ENCODE peak calls at places on chromosomes 3 and 15, in six cellular contexts. N is stimulated activated CD8-positive, alpha-beta memory T cell treated with anti-CD3 and anti-CD28 coated beads, Interleukin-2, amount 100 ng/mL, for 48 hours; C is MCF 10A; G is stomach; W is activated T-cell treated with anti-CD3 and anti-CD28 coated beads, Interleukin-2, amount 50 U/mL, for 1 hour; L is NCI-H748 treated with DMSO at 0.1 percent for 48 hours. S is an unnamed sample.

GRCh38 chr3:11565072-11565471 is 78.6 kb downstream of the VGLL4 start:
- DNase-seq in N (no peak), L (no peak), G (no peak), C (no peak), W (no peak), S (no peak)

GRCh38 chr3:190533511-190534282 is 19.8 kb downstream of the IL1RAP start:
- DNase-seq in W (no peak), C (peak; percentile 94), G (no peak), L (no peak), N (no peak), S (peak; percentile 70)

GRCh38 chr3:115293321-115293720 is 146.2 kb upstream of the ZBTB20 start:
- DNase-seq in L (no peak), W (no peak), G (no peak), N (no peak), C (no peak), S (no peak)

GRCh38 chr15:60364306-60364924 is 33.4 kb downstream of the ANXA2 start:
- DNase-seq in C (no peak), L (no peak), W (no peak), N (no peak), G (no peak), S (no peak)

GRCh38 chr3:52043750-52044149 is 12.6 kb downstream of the DUSP7 start:
- DNase-seq in N (no peak), G (no peak), C (no peak), W (no peak), L (no peak), S (no peak)

GRCh38 chr3:142961539-142961938 is 1.9 kb downstream of the PAQR9 start:
- DNase-seq in N (no peak), W (no peak), G (no peak), C (no peak), L (no peak), S (no peak)

GRCh38 chr3:56879453-56880224 is 77.9 kb upstream of the ARHGEF3 start:
- DNase-seq in W (no peak), N (no peak), L (no peak), C (peak; percentile 45), G (no peak), S (no peak)

GRCh38 chr15:68129072-68129471 is 75.0 kb downstream of the PIAS1 start:
- DNase-seq in N (no peak), C (no peak), L (no peak), G (no peak), W (no peak), S (no peak)

GRCh38 chr3:43423142-43423541 is 136.8 kb downstream of the SNRK start:
- DNase-seq in L (no peak), N (no peak), W (no peak), C (peak; percentile 7), G (peak; percentile 44), S (no peak)

GRCh38 chr15:38252481-38253311 is at the start of gene SPRED1:
- DNase-seq in G (peak; percentile 63), L (no peak), W (peak; percentile 30), N (peak; percentile 11), C (peak; percentile 56), S (peak; percentile 77)

GRCh38 chr15:75776075-75776443 is 63.4 kb upstream of the CSPG4 start:
- DNase-seq in N (no peak), L (no peak), C (peak; percentile 5), G (no peak), W (no peak), S (peak; percentile 33)

GRCh38 chr15:101151286-101151685 is 100.6 kb downstream of the CHSY1 start:
- DNase-seq in L (no peak), G (no peak), W (no peak), N (no peak), C (no peak), S (no peak)

GRCh38 chr3:194913281-194913680 is 227.6 kb downstream of the FAM43A start:
- DNase-seq in C (no peak), L (no peak), G (no peak), W (no peak), N (no peak), S (no peak)

GRCh38 chr15:98369081-98369716 is 279.1 kb upstream of the IGF1R start:
- DNase-seq in G (no peak), W (no peak), C (no peak), N (no peak), L (no peak), S (peak; percentile 36)

GRCh38 chr3:133812872-133813271 is 7.3 kb downstream of the SRPRB start:
- DNase-seq in N (no peak), L (no peak), W (no peak), C (no peak), G (no peak), S (no peak)

GRCh38 chr15:88894819-88895767 is at the start of gene HAPLN3:
- DNase-seq in G (peak; percentile 49), C (peak; percentile 27), W (peak; percentile 60), N (peak; percentile 54), L (no peak), S (no peak)

GRCh38 chr15:48025118-48025517 is 95.7 kb upstream of the SLC24A5 start:
- DNase-seq in W (no peak), L (no peak), G (no peak), C (peak; percentile 20), N (no peak), S (no peak)

GRCh38 chr15:51311510-51311909 is 26.9 kb downstream of the CYP19A1 start:
- DNase-seq in C (no peak), W (no peak), G (no peak), L (no peak), N (no peak), S (no peak)

GRCh38 chr3:167166594-167167253 is 213.4 kb downstream of the ZBBX start:
- DNase-seq in W (no peak), N (no peak), L (no peak), C (no peak), G (no peak), S (no peak)

GRCh38 chr3:131174752-131175151 is 148.1 kb downstream of the NEK11 start:
- DNase-seq in G (no peak), C (no peak), L (no peak), W (no peak), N (no peak), S (no peak)

GRCh38 chr3:194683431-194683830 is 2.3 kb upstream of the FAM43A start:
- DNase-seq in G (no peak), W (no peak), N (no peak), L (no peak), C (no peak), S (no peak)

GRCh38 chr3:71930056-71930991 is 145.4 kb upstream of the PROK2 start:
- DNase-seq in N (no peak), W (no peak), C (peak; percentile 65), G (no peak), L (no peak), S (no peak)

GRCh38 chr3:197222816-197223419 is 75.5 kb downstream of the DLG1 start:
- DNase-seq in G (no peak), L (no peak), W (no peak), N (no peak), C (no peak), S (no peak)

GRCh38 chr15:75508741-75509532 is 57.4 kb upstream of the SIN3A start:
- DNase-seq in L (no peak), C (peak; percentile 53), N (no peak), W (no peak), G (no peak), S (no peak)

GRCh38 chr15:87477759-87478687 is 778.5 kb downstream of the NTRK3 start:
- DNase-seq in L (peak; percentile 56), C (peak; percentile 55), G (no peak), N (no peak), W (no peak), S (peak; percentile 71)

GRCh38 chr15:82532991-82533481 is 7.2 kb downstream of the RPS17 start:
- DNase-seq in C (no peak), N (no peak), W (no peak), L (no peak), G (no peak), S (no peak)